ENCODE peak calls at places on chromosomes 6 and 20, in eight cellular contexts. J, P, B, D, M, N, S and V are unnamed samples.

GRCh38 chr6:152426276-152426675 is 210.9 kb downstream of the SYNE1 start:
- DNase-seq in J (no peak), P (no peak), B (no peak), D (no peak), M (no peak), N (no peak), S (no peak), V (no peak)

GRCh38 chr20:12916699-12917098 is 92.1 kb upstream of the SPTLC3 start:
- DNase-seq in J (no peak), P (no peak), B (peak), D (no peak), M (no peak), N (peak), S (peak), V (no peak)

GRCh38 chr20:38800882-38801281 is 4.6 kb upstream of the PPP1R16B start:
- DNase-seq in J (no peak), P (no peak), B (no peak), D (no peak), M (no peak), N (no peak), S (no peak), V (no peak)

GRCh38 chr6:24257282-24257681 is 100.6 kb downstream of the DCDC2 start:
- DNase-seq in J (peak), P (peak), B (peak), D (no peak), M (peak), N (no peak), S (peak), V (peak)

GRCh38 chr6:68693271-68693670 is 58.2 kb downstream of the ADGRB3 start:
- DNase-seq in J (no peak), P (no peak), B (no peak), D (no peak), M (no peak), N (no peak), S (no peak), V (no peak)

GRCh38 chr20:53963670-53964466 is 106.5 kb downstream of the BCAS1 start:
- DNase-seq in J (no peak), P (no peak), B (no peak), D (no peak), M (no peak), N (no peak), S (no peak), V (peak)

GRCh38 chr6:24755284-24755683 is 19.5 kb upstream of the GMNN start:
- DNase-seq in J (no peak), P (no peak), B (no peak), D (no peak), M (no peak), N (no peak), S (no peak), V (no peak)

GRCh38 chr20:8144282-8145245 is 12.5 kb downstream of the PLCB1 start:
- DNase-seq in J (peak), P (no peak), B (no peak), D (no peak), M (no peak), N (peak), S (no peak), V (peak)

GRCh38 chr6:37242429-37243052 is 15.0 kb upstream of the TBC1D22B start:
- DNase-seq in J (no peak), P (no peak), B (no peak), D (no peak), M (peak), N (peak), S (peak), V (peak)

GRCh38 chr20:23127506-23128279 is 41.6 kb upstream of the CD93 start:
- DNase-seq in J (no peak), P (no peak), B (no peak), D (no peak), M (no peak), N (no peak), S (no peak), V (no peak)

GRCh38 chr6:38501931-38502330 is 137.8 kb downstream of the BTBD9 start:
- DNase-seq in J (no peak), P (no peak), B (no peak), D (no peak), M (no peak), N (no peak), S (no peak), V (no peak)

GRCh38 chr20:46791722-46792416 is 82.4 kb downstream of the SLC2A10 start:
- DNase-seq in J (peak), P (no peak), B (no peak), D (no peak), M (no peak), N (no peak), S (no peak), V (no peak)

GRCh38 chr20:9409981-9410380 is 104.4 kb upstream of the LAMP5 start:
- DNase-seq in J (no peak), P (no peak), B (no peak), D (no peak), M (no peak), N (peak), S (no peak), V (peak)

GRCh38 chr6:83221886-83222479 is 28.8 kb downstream of the RWDD2A start:
- DNase-seq in J (peak), P (peak), B (peak), D (peak), M (peak), N (peak), S (peak), V (peak)

GRCh38 chr6:116251568-116252384 is 2.1 kb downstream of the TSPYL4 start:
- DNase-seq in J (peak), P (no peak), B (peak), D (no peak), M (no peak), N (peak), S (no peak), V (no peak)

GRCh38 chr20:41969656-41970055 is 351.5 kb upstream of the CHD6 start:
- DNase-seq in J (no peak), P (no peak), B (no peak), D (no peak), M (no peak), N (no peak), S (no peak), V (no peak)

GRCh38 chr6:14665827-14666724 is 548.5 kb downstream of the CD83 start:
- DNase-seq in J (no peak), P (no peak), B (no peak), D (peak), M (no peak), N (peak), S (peak), V (peak)

GRCh38 chr6:28117386-28118050 is 6.9 kb upstream of the ZSCAN16 start:
- DNase-seq in J (peak), P (no peak), B (no peak), D (no peak), M (no peak), N (peak), S (no peak), V (peak)

GRCh38 chr6:29946787-29947186 is 4.5 kb downstream of the HLA-A start:
- DNase-seq in J (no peak), P (no peak), B (no peak), D (no peak), M (no peak), N (no peak), S (no peak), V (no peak)

GRCh38 chr20:44805991-44806729 is 4.2 kb downstream of the RIMS4 start:
- DNase-seq in J (peak), P (no peak), B (peak), D (no peak), M (no peak), N (peak), S (peak), V (no peak)

GRCh38 chr6:154461348-154461747 is 49.1 kb downstream of the CNKSR3 start:
- DNase-seq in J (no peak), P (no peak), B (no peak), D (no peak), M (no peak), N (no peak), S (no peak), V (no peak)

GRCh38 chr6:13908955-13909381 is 15.8 kb upstream of the RNF182 start:
- DNase-seq in J (peak), P (peak), B (peak), D (no peak), M (peak), N (peak), S (peak), V (peak)

GRCh38 chr20:57651977-57652864 is 32.0 kb upstream of the ZBP1 start:
- DNase-seq in J (no peak), P (no peak), B (no peak), D (no peak), M (no peak), N (no peak), S (peak), V (no peak)

GRCh38 chr6:147166360-147166944 is 37.8 kb upstream of the STXBP5 start:
- DNase-seq in J (no peak), P (no peak), B (no peak), D (no peak), M (no peak), N (no peak), S (no peak), V (no peak)

GRCh38 chr20:34771680-34772081 is 53.8 kb downstream of the NCOA6 start:
- DNase-seq in J (no peak), P (peak), B (no peak), D (no peak), M (no peak), N (peak), S (no peak), V (no peak)

GRCh38 chr6:101083533-101084172 is 202.5 kb upstream of the ASCC3 start:
- DNase-seq in J (peak), P (no peak), B (peak), D (no peak), M (no peak), N (peak), S (peak), V (peak)

GRCh38 chr6:49805246-49805645 is 18.2 kb upstream of the PGK2 start:
- DNase-seq in J (no peak), P (no peak), B (no peak), D (no peak), M (no peak), N (no peak), S (no peak), V (no peak)

GRCh38 chr6:73393278-73393677 is 1.4 kb upstream of the DDX43 start:
- DNase-seq in J (no peak), P (no peak), B (no peak), D (no peak), M (no peak), N (peak), S (no peak), V (peak)

GRCh38 chr6:73391735-73392134 is 2.9 kb upstream of the DDX43 start:
- DNase-seq in J (no peak), P (peak), B (no peak), D (no peak), M (no peak), N (no peak), S (no peak), V (peak)

GRCh38 chr6:73400656-73401055 is 6.0 kb downstream of the DDX43 start:
- DNase-seq in J (no peak), P (no peak), B (no peak), D (no peak), M (no peak), N (no peak), S (no peak), V (no peak)

GRCh38 chr6:73394577-73395354 is at the start of gene DDX43:
- DNase-seq in J (peak), P (no peak), B (no peak), D (no peak), M (no peak), N (peak), S (no peak), V (no peak)

GRCh38 chr6:73395875-73396274 is 1.2 kb downstream of the DDX43 start:
- DNase-seq in J (no peak), P (no peak), B (no peak), D (no peak), M (no peak), N (no peak), S (no peak), V (no peak)
- TF ChIP-seq EZH2phosphoT487 in J (no peak), P (no peak), B (no peak), D (no peak), M (no peak), N (no peak), S (no peak), V (no peak)

GRCh38 chr20:50290815-50291214 is 100.2 kb downstream of the CEBPB start:
- DNase-seq in J (no peak), P (no peak), B (no peak), D (no peak), M (no peak), N (no peak), S (no peak), V (no peak)

GRCh38 chr20:50293244-50294139 is 102.9 kb downstream of the CEBPB start:
- DNase-seq in J (no peak), P (no peak), B (no peak), D (no peak), M (no peak), N (no peak), S (no peak), V (no peak)

GRCh38 chr20:50291428-50292323 is 101.0 kb downstream of the CEBPB start:
- DNase-seq in J (no peak), P (no peak), B (no peak), D (no peak), M (no peak), N (no peak), S (no peak), V (no peak)

GRCh38 chr20:50294164-50295088 is 103.8 kb downstream of the CEBPB start:
- DNase-seq in J (no peak), P (no peak), B (no peak), D (no peak), M (no peak), N (no peak), S (no peak), V (no peak)

DNA sequence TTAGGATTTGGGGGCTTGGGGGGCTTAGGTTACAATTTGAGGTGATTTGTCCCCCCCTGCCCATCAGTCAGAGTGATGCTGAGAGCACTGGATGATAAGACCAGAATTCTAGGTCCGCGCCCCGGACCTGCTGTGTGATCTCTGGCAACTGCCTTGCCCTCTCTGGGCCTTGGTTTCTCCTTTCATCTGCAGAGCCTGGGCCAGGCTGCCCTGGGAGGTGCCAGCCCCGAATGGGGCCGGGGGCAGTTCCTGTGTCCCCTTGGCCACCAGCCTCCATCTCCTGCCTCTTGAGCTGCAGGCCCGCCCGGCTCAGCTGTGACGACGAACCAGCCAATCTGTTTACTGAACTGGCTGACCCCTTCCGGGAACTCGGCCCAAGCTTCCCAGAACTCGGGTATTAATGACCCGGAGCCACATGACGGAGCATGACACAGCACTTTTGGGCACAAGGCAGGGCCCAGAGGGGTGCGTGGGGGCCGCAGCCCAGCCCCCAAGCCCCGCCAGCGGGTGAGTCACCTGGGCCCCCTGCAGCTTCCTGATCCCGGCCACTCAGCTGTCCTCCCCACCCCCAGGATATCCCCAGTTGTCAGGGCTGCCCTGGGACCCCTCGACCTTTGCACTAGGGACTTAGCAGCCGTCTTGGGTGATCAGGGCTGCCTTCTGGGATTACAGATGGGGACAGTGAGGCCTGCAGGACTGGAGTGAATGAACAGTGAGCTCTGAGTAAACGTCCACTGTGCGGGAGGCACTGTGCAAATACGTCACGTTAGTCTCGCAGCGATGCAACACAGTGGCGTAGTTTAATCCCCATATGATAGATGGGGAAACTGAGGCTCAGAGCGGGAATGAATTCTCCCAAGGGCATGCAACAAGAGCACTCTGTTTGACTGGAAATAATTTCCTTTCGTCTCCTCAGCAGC is 102.0 kb downstream of the CEBPB start:
- DNase-seq in J (peak), P (no peak), B (no peak), D (no peak), M (no peak), N (peak), S (peak), V (peak)
- H3K4me2 ChIP-seq in J (no peak), P (no peak), B (no peak), D (no peak), M (peak), N (peak), S (peak), V (peak)

GRCh38 chr6:34795836-34796425 is 4.0 kb downstream of the BLTP3A start:
- DNase-seq in J (no peak), P (no peak), B (no peak), D (no peak), M (no peak), N (peak), S (peak), V (peak)
- TF ChIP-seq EZH2phosphoT487 in J (no peak), P (no peak), B (no peak), D (no peak), M (no peak), N (no peak), S (no peak), V (no peak)

GRCh38 chr6:52285174-52286068 is 879 bp upstream of the MCM3 start:
- DNase-seq in J (peak), P (peak), B (peak), D (peak), M (no peak), N (peak), S (no peak), V (peak)
- H3K4me2 ChIP-seq in J (peak), P (peak), B (peak), D (peak), M (peak), N (peak), S (peak), V (peak)

GRCh38 chr20:5474646-5475550 is 158.1 kb upstream of the PROKR2 start:
- DNase-seq in J (no peak), P (no peak), B (no peak), D (no peak), M (no peak), N (no peak), S (no peak), V (no peak)
- TF ChIP-seq EZH2phosphoT487 in J (no peak), P (no peak), B (no peak), D (no peak), M (no peak), N (no peak), S (no peak), V (no peak)

GRCh38 chr6:20589266-20589665 is 55.0 kb downstream of the CDKAL1 start:
- DNase-seq in J (no peak), P (no peak), B (no peak), D (no peak), M (no peak), N (no peak), S (no peak), V (peak)
- H3K4me2 ChIP-seq in J (no peak), P (no peak), B (no peak), D (no peak), M (no peak), N (peak), S (no peak), V (peak)

GRCh38 chr6:11830520-11830919 is 51.9 kb upstream of the ADTRP start:
- DNase-seq in J (no peak), P (no peak), B (no peak), D (no peak), M (no peak), N (no peak), S (no peak), V (no peak)
- TF ChIP-seq EZH2phosphoT487 in J (no peak), P (no peak), B (no peak), D (no peak), M (no peak), N (no peak), S (no peak), V (no peak)

GRCh38 chr6:108630050-108630714 is 69.5 kb downstream of the FOXO3 start:
- DNase-seq in J (no peak), P (no peak), B (no peak), D (no peak), M (no peak), N (no peak), S (no peak), V (no peak)

GRCh38 chr6:108623995-108624394 is 63.3 kb downstream of the FOXO3 start:
- DNase-seq in J (no peak), P (no peak), B (no peak), D (no peak), M (no peak), N (no peak), S (no peak), V (no peak)

GRCh38 chr6:108627692-108628565 is 67.2 kb downstream of the FOXO3 start:
- DNase-seq in J (no peak), P (no peak), B (no peak), D (no peak), M (no peak), N (peak), S (no peak), V (peak)

GRCh38 chr6:108622601-108623335 is 62.1 kb downstream of the FOXO3 start:
- DNase-seq in J (no peak), P (no peak), B (no peak), D (no peak), M (no peak), N (peak), S (peak), V (no peak)

DNA sequence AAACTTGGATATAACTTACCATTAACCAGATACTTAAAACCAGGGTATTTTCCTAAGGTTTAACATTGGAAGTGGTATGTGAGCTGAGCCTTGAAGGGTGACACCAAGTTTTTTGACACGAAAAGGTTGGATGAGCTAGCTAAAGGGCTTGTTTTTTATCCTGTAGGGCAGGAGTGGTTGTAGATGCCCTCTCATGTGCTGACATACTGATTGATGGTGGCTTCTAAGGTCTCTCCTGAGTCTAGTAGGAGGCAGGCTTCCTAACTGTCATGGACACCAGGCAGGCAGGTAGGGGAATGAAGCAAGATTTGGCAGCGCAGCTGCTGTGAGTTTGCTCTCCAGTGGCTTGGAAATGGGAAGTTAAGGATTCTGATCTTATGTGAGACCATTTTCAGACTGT is 66.1 kb downstream of the FOXO3 start:
- DNase-seq in J (no peak), P (no peak), B (no peak), D (no peak), M (no peak), N (no peak), S (no peak), V (no peak)
- H3K4me2 ChIP-seq in J (no peak), P (peak), B (no peak), D (no peak), M (no peak), N (no peak), S (no peak), V (no peak)

GRCh38 chr6:161976569-161976968 is 702.7 kb upstream of the AGPAT4 start:
- DNase-seq in J (no peak), P (no peak), B (no peak), D (no peak), M (no peak), N (no peak), S (no peak), V (no peak)
- TF ChIP-seq EZH2phosphoT487 in J (no peak), P (no peak), B (no peak), D (no peak), M (no peak), N (no peak), S (no peak), V (no peak)

GRCh38 chr6:75166236-75166635 is 39.6 kb downstream of the COL12A1 start:
- DNase-seq in J (no peak), P (no peak), B (no peak), D (no peak), M (no peak), N (no peak), S (no peak), V (no peak)

GRCh38 chr6:75167851-75168250 is 38.0 kb downstream of the COL12A1 start:
- DNase-seq in J (no peak), P (no peak), B (no peak), D (no peak), M (no peak), N (peak), S (no peak), V (no peak)

GRCh38 chr6:75169689-75170088 is 36.2 kb downstream of the COL12A1 start:
- DNase-seq in J (no peak), P (no peak), B (no peak), D (no peak), M (no peak), N (no peak), S (no peak), V (no peak)

GRCh38 chr6:75170666-75171065 is 35.2 kb downstream of the COL12A1 start:
- DNase-seq in J (no peak), P (no peak), B (no peak), D (no peak), M (no peak), N (peak), S (no peak), V (no peak)

DNA sequence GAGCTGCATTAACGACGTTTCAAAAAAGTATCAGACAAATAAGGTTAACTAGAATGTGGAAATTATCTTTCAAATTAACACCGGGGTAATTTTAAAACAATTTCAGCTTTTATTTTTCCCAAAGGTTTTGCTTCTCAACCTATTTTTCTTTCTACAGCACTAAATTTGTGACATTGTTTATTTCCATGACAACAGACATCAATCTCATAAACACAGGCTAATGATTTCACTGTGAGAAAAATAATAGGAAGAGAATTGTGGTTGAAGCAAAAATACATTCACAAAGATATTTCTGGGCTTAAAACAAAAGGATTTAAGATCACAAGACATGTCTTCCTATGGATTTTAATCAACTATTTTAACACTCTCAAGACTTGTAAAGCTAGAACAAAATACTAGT is 38.4 kb downstream of the COL12A1 start:
- DNase-seq in J (no peak), P (no peak), B (no peak), D (no peak), M (no peak), N (peak), S (no peak), V (no peak)
- H3K4me2 ChIP-seq in J (no peak), P (no peak), B (no peak), D (no peak), M (no peak), N (peak), S (no peak), V (no peak)